ENCODE peak calls at places on chromosomes 12 and 14, in six cellular contexts. M, T, H, P, K and I are unnamed samples.

GRCh38 chr12:2413999-2414792 is 361.4 kb downstream of the CACNA1C start:
- DNase-seq in H (no peak), K (no peak), T (no peak), M (no peak), P (no peak), I (no peak)

GRCh38 chr14:24317141-24317927 is 6.0 kb downstream of the LTB4R start:
- DNase-seq in M (no peak), H (no peak), T (peak; percentile 45), K (peak; percentile 65), P (no peak), I (no peak)

GRCh38 chr14:77593501-77593911 is 22.9 kb downstream of the SPTLC2 start:
- DNase-seq in P (no peak), K (peak; percentile 30), H (no peak), M (no peak), T (peak; percentile 81), I (peak; percentile 22)

GRCh38 chr12:116484807-116485206 is 74.4 kb upstream of the MAP1LC3B2 start:
- DNase-seq in H (peak; percentile 76), K (peak; percentile 38), T (no peak), M (peak; percentile 26), P (no peak), I (no peak)

GRCh38 chr12:80598004-80598606 is 109.3 kb upstream of the MYF6 start:
- DNase-seq in P (peak; percentile 4), H (no peak), M (no peak), K (peak; percentile 41), T (no peak), I (no peak)

GRCh38 chr14:54894995-54895394 is 7.6 kb downstream of the GCH1 start:
- DNase-seq in H (no peak), P (no peak), M (no peak), K (peak; percentile 26), T (no peak), I (no peak)

GRCh38 chr12:113395119-113395518 is 8.6 kb downstream of the SDS start:
- DNase-seq in P (no peak), H (no peak), T (no peak), K (no peak), M (no peak), I (no peak)

GRCh38 chr12:121788176-121788818 is 5.2 kb downstream of the RHOF start:
- DNase-seq in K (no peak), T (no peak), H (no peak), P (no peak), M (no peak), I (no peak)

GRCh38 chr14:77181603-77182437 is at the start of gene TMEM63C:
- DNase-seq in T (peak; percentile 91), P (peak; percentile 48), K (no peak), H (no peak), M (no peak), I (peak; percentile 32)

GRCh38 chr12:123808167-123808566 is 46.1 kb downstream of the DNAH10 start:
- DNase-seq in M (no peak), K (peak; percentile 55), H (no peak), P (peak; percentile 59), T (peak; percentile 28), I (no peak)

GRCh38 chr12:50061946-50062725 is 4.7 kb downstream of the ASIC1 start:
- DNase-seq in K (no peak), T (no peak), M (no peak), H (no peak), P (no peak), I (no peak)

GRCh38 chr14:89228921-89229639 is 188.0 kb downstream of the FOXN3 start:
- DNase-seq in T (no peak), K (no peak), H (no peak), P (no peak), M (no peak), I (no peak)

GRCh38 chr14:103155013-103155412 is 31.8 kb downstream of the TNFAIP2 start:
- DNase-seq in M (peak; percentile 86), T (peak; percentile 71), P (peak; percentile 64), K (peak; percentile 96), H (peak; percentile 59), I (no peak)

GRCh38 chr12:63410197-63410596 is 258.1 kb downstream of the DPY19L2 start:
- DNase-seq in T (no peak), H (no peak), P (no peak), K (no peak), M (no peak), I (no peak)

GRCh38 chr12:47734725-47735480 is 9.6 kb upstream of the ENDOU start:
- DNase-seq in P (no peak), H (peak; percentile 75), M (no peak), T (no peak), K (no peak), I (no peak)

GRCh38 chr12:131044760-131045381 is 91.2 kb downstream of the ADGRD1 start:
- DNase-seq in K (no peak), T (no peak), M (no peak), H (no peak), P (no peak), I (no peak)

GRCh38 chr12:108616941-108617858 is 16.5 kb downstream of the SELPLG start:
- DNase-seq in P (no peak), M (no peak), K (no peak), T (no peak), H (no peak), I (peak; percentile 75)

GRCh38 chr12:100796616-100797015 is 2.0 kb downstream of the ANO4 start:
- DNase-seq in T (no peak), H (no peak), K (no peak), M (no peak), P (no peak), I (no peak)

GRCh38 chr14:77302926-77303325 is 17.8 kb downstream of the POMT2 start:
- DNase-seq in T (peak; percentile 87), K (peak; percentile 47), P (no peak), M (no peak), H (no peak), I (no peak)

GRCh38 chr14:104799657-104800599 is 973 bp upstream of the ZBTB42 start:
- DNase-seq in K (peak; percentile 87), T (no peak), M (peak; percentile 91), H (peak; percentile 89), P (peak; percentile 84), I (no peak)

GRCh38 chr12:107651867-107652449 is 33.6 kb upstream of the PWP1 start:
- DNase-seq in M (no peak), H (no peak), T (no peak), K (no peak), P (no peak), I (no peak)

GRCh38 chr12:110546339-110546738 is 36.8 kb downstream of the PPTC7 start:
- DNase-seq in P (no peak), T (peak; percentile 33), H (no peak), M (no peak), K (peak; percentile 77), I (no peak)

GRCh38 chr12:129067482-129067881 is 214.2 kb downstream of the GLT1D1 start:
- DNase-seq in T (no peak), K (no peak), H (no peak), P (no peak), M (no peak), I (no peak)

GRCh38 chr12:108811411-108812185 is 45.8 kb downstream of the SSH1 start:
- DNase-seq in H (no peak), K (peak; percentile 27), M (no peak), T (no peak), P (no peak), I (no peak)

GRCh38 chr14:89237923-89238529 is 179.0 kb downstream of the FOXN3 start:
- DNase-seq in T (peak; percentile 8), M (no peak), H (no peak), K (peak; percentile 31), P (no peak), I (no peak)